ENCODE peak calls at places on chromosome 18, in five cellular contexts. H is right lobe of liver, L is ascending aorta, R is heart left ventricle, P is endothelial cell of umbilical vein. K is an unnamed sample.

GRCh38 chr18:77062518-77063003 is 70.0 kb downstream of the MBP start:
- DNase-seq in H (no peak), L (no peak), R (no peak), P (no peak), K (no peak)

GRCh38 chr18:61464551-61465102 is 131.4 kb downstream of the CDH20 start:
- DNase-seq in H (no peak), L (no peak), R (no peak), P (no peak), K (no peak)

GRCh38 chr18:67243799-67244587 is 272.5 kb downstream of the DSEL start:
- DNase-seq in H (no peak), L (no peak), R (no peak), P (peak), K (no peak)

GRCh38 chr18:25862881-25863600 is 227.4 kb downstream of the SS18 start:
- DNase-seq in H (no peak), L (no peak), R (no peak), P (no peak), K (no peak)

GRCh38 chr18:21194871-21195771 is 46.9 kb upstream of the GREB1L start:
- DNase-seq in H (no peak), L (no peak), R (no peak), P (peak), K (no peak)

GRCh38 chr18:79753391-79753851 is 44.3 kb upstream of the KCNG2 start:
- DNase-seq in H (no peak), L (peak), R (no peak), P (no peak), K (no peak)

GRCh38 chr18:48797841-48798255 is 152.9 kb downstream of the SMAD7 start:
- DNase-seq in H (no peak), L (peak), R (no peak), P (no peak), K (no peak)

GRCh38 chr18:26190506-26190905 is 35.7 kb upstream of the TAF4B start:
- DNase-seq in H (no peak), L (no peak), R (no peak), P (no peak), K (no peak)

GRCh38 chr18:79195716-79196683 is 126.8 kb downstream of the ATP9B start:
- DNase-seq in H (no peak), L (no peak), R (no peak), P (no peak), K (no peak)

GRCh38 chr18:41745166-41746049 is 209.6 kb upstream of the PIK3C3 start:
- DNase-seq in H (peak), L (no peak), R (peak), P (peak), K (peak)

GRCh38 chr18:3683483-3683882 is 233.5 kb downstream of the TGIF1 start:
- DNase-seq in H (no peak), L (no peak), R (no peak), P (peak), K (no peak)

GRCh38 chr18:79613186-79613931 is 66.2 kb upstream of the CTDP1 start:
- DNase-seq in H (peak), L (peak), R (no peak), P (no peak), K (no peak)

GRCh38 chr18:75132471-75132870 is 76.5 kb downstream of the PTGR3 start:
- DNase-seq in H (no peak), L (no peak), R (no peak), P (no peak), K (no peak)

GRCh38 chr18:26875040-26875654 is 9.6 kb upstream of the AQP4 start:
- DNase-seq in H (no peak), L (no peak), R (no peak), P (no peak), K (no peak)

GRCh38 chr18:72941001-72941400 is 73.2 kb upstream of the NETO1 start:
- DNase-seq in H (no peak), L (no peak), R (no peak), P (no peak), K (no peak)

GRCh38 chr18:34884456-34884855 is 156.8 kb upstream of the MAPRE2 start:
- DNase-seq in H (no peak), L (no peak), R (no peak), P (no peak), K (no peak)

GRCh38 chr18:72206814-72207213 is 337.3 kb downstream of the CBLN2 start:
- DNase-seq in H (no peak), L (no peak), R (no peak), P (no peak), K (no peak)

GRCh38 chr18:55501594-55502345 is 86.2 kb downstream of the TCF4 start:
- DNase-seq in H (no peak), L (no peak), R (no peak), P (peak), K (no peak)

GRCh38 chr18:72605350-72605749 is 61.2 kb upstream of the CBLN2 start:
- DNase-seq in H (no peak), L (no peak), R (no peak), P (no peak), K (no peak)

GRCh38 chr18:26215247-26215970 is 10.8 kb upstream of the TAF4B start:
- DNase-seq in H (no peak), L (no peak), R (no peak), P (no peak), K (no peak)

GRCh38 chr18:36650906-36651305 is 177.9 kb downstream of the TPGS2 start:
- DNase-seq in H (no peak), L (no peak), R (no peak), P (no peak), K (no peak)

GRCh38 chr18:78192044-78192443 is 787.6 kb upstream of the SALL3 start:
- DNase-seq in H (peak), L (no peak), R (no peak), P (no peak), K (no peak)

GRCh38 chr18:62777814-62778213 is 62.5 kb downstream of the PHLPP1 start:
- DNase-seq in H (no peak), L (no peak), R (no peak), P (no peak), K (no peak)

GRCh38 chr18:63422862-63423304 is 607 bp upstream of the VPS4B start:
- DNase-seq in H (peak), L (no peak), R (no peak), P (no peak), K (no peak)

GRCh38 chr18:48639772-48640432 is 101.1 kb downstream of the CTIF start:
- DNase-seq in H (no peak), L (no peak), R (no peak), P (no peak), K (no peak)

GRCh38 chr18:27887711-27888495 is 289.0 kb downstream of the CDH2 start:
- DNase-seq in H (no peak), L (no peak), R (no peak), P (no peak), K (no peak)

GRCh38 chr18:45416168-45416567 is 199.1 kb upstream of the SLC14A2 start:
- DNase-seq in H (no peak), L (no peak), R (no peak), P (no peak), K (no peak)

GRCh38 chr18:47677952-47678351 is 252.5 kb downstream of the SMAD2 start:
- DNase-seq in H (no peak), L (no peak), R (no peak), P (no peak), K (no peak)

GRCh38 chr18:56505293-56505692 is 133.1 kb downstream of the TXNL1 start:
- DNase-seq in H (no peak), L (no peak), R (no peak), P (no peak), K (no peak)

GRCh38 chr18:34901299-34901698 is 139.9 kb upstream of the MAPRE2 start:
- DNase-seq in H (no peak), L (no peak), R (no peak), P (no peak), K (no peak)

GRCh38 chr18:48926420-48926857 is 24.3 kb downstream of the SMAD7 start:
- DNase-seq in H (peak), L (no peak), R (no peak), P (no peak), K (no peak)

GRCh38 chr18:35713545-35713944 is 132.0 kb downstream of the GALNT1 start:
- DNase-seq in H (no peak), L (no peak), R (no peak), P (peak), K (no peak)

GRCh38 chr18:74724186-74724585 is 126.5 kb downstream of the ZNF407 start:
- DNase-seq in H (no peak), L (no peak), R (no peak), P (no peak), K (no peak)

GRCh38 chr18:22468554-22468891 is 50.8 kb upstream of the CTAGE1 start:
- DNase-seq in H (no peak), L (no peak), R (no peak), P (no peak), K (no peak)

GRCh38 chr18:22469061-22469689 is 51.5 kb upstream of the CTAGE1 start:
- DNase-seq in H (no peak), L (no peak), R (no peak), P (peak), K (no peak)

GRCh38 chr18:22465859-22466602 is 48.3 kb upstream of the CTAGE1 start:
- DNase-seq in H (no peak), L (peak), R (no peak), P (peak), K (peak)

GRCh38 chr18:22467760-22468553 is 50.2 kb upstream of the CTAGE1 start:
- DNase-seq in H (no peak), L (peak), R (no peak), P (peak), K (peak)

GRCh38 chr18:22466608-22467390 is 49.1 kb upstream of the CTAGE1 start:
- DNase-seq in H (no peak), L (no peak), R (no peak), P (peak), K (peak)
- H3K4me3 ChIP-seq in H (no peak), L (no peak), R (peak), P (no peak), K (no peak)

GRCh38 chr18:5894613-5895299 is 566 bp downstream of the TMEM200C start:
- DNase-seq in H (peak), L (no peak), R (peak), P (no peak), K (no peak)

GRCh38 chr18:5895300-5895885 is at the start of gene TMEM200C:
- DNase-seq in H (peak), L (no peak), R (peak), P (no peak), K (peak)

GRCh38 chr18:5892772-5893431 is 2.4 kb downstream of the TMEM200C start:
- DNase-seq in H (no peak), L (no peak), R (no peak), P (no peak), K (no peak)

GRCh38 chr18:5894215-5894612 is 1.1 kb downstream of the TMEM200C start:
- DNase-seq in H (no peak), L (no peak), R (no peak), P (no peak), K (no peak)

DNA sequence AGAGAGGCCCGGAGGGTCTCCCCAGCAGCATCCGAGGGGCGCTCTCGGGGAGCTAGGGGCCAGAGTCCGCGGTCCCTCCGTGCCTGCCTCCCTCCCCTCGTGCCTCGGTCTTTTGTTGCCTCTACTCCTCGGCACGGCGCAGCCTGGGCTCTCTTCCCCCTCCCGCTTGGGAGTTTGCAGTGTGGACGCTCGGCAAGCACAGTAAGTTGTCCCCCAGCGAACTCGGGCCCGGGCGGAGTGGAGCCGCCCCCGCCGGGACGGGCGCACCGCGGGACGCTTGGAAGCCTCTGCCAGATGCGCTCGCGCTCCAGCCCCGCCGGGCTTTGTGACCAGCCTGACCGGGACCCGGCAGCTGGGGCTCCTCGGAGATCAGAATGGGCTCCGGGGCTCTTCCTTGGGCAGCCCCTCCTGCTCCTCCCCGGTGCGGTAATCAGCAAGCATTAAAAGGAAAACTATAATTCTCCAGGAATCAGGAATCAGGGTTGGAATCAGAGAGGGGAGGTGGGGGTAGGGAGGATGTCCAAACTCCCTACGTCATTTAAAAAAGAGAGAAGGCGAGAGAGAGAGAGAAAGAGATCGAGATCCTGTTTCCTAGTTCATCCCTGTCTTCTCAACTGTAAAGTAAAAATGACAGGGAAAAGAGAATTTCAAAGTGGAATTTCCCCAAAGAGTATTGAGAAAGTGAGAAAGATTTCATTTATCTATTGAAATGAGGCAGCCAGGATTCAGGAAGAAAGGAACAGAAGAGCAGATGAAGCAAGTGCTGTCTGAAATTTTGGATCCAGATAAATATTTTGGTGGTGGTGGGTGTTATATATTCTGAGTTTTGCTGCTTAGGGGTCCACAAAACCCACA is 791 bp upstream of the TMEM200C start:
- DNase-seq in H (peak), L (no peak), R (peak), P (no peak), K (peak)
- H3K4me3 ChIP-seq in H (peak), L (peak), R (peak), P (no peak), K (peak)

GRCh38 chr18:8186413-8186812 is 422.8 kb upstream of the RAB12 start:
- DNase-seq in H (no peak), L (no peak), R (no peak), P (no peak), K (no peak)
- H3K4me3 ChIP-seq in H (no peak), L (no peak), R (no peak), P (no peak), K (no peak)

GRCh38 chr18:9108911-9109310 is 6.4 kb downstream of the NDUFV2 start:
- DNase-seq in H (no peak), L (no peak), R (no peak), P (no peak), K (no peak)
- H3K4me3 ChIP-seq in H (no peak), L (no peak), R (no peak), P (no peak), K (no peak)

DNA sequence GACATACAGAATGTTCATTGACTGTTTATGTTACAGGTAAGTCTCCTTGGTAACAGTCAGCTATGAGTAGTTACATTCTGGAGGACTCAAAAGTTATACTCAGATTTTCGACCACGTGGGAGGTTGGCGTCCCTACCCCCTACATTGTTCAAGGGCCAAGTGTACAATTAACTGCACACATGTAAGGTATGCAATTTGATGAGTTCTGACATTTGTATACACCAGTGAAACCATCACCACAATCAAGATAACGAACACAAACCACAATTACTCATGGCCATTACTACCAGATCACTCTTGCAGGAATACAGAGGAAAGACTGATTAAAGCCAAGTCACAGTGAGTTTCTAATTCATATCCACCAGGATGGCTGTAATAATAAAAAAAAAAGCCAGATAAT is 39.6 kb upstream of the LDLRAD4 start:
- DNase-seq in H (no peak), L (no peak), R (no peak), P (no peak), K (no peak)
- H3K4me3 ChIP-seq in H (no peak), L (no peak), R (no peak), P (no peak), K (no peak)

DNA sequence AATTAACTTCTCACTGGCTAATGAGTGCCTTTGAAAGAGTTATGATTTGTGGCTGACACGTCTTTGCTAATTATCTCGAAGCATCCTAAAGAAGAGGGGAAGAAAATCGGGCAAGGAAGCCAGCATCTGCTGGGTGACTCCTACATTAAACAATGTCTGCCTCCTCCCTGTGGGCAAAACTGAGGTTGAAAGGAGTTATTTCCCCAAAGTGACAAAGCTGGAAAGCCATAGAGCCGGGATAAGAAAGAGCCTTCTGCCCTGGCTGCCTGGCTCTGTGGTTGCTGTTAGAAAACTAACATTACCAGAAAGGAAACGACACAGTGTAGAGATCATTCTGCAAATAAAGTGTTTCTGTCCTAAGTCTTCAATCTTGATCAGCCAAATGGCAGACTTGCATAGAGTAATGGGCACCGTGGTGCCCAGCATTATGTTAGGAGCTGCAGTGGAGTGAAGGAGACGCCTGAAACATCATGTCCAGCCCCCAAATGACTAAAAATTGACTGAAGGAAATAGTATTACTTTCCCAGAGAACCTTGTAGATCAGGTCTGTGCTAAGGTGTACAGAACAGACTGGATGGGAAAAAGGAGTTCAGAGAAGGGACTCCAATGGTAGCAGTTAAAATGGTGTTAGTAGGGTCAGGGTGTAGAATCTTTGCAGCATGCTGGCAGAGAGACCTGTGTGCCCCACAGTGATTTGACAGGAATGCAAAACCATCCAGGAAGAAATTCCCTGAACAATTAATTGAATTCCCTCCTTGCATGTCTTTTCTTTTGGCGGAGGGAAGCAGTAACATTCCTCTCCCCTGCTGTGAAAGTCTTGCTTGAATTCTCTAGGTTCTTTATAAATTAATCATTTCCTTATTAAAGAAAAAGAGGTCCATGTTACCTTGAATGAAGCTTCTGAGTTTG is 44.4 kb downstream of the ALPK2 start:
- DNase-seq in H (no peak), L (no peak), R (no peak), P (no peak), K (no peak)
- H3K4me3 ChIP-seq in H (no peak), L (no peak), R (no peak), P (no peak), K (no peak)

GRCh38 chr18:54359233-54359632 is 1.5 kb downstream of the C18orf54 start:
- DNase-seq in H (no peak), L (no peak), R (no peak), P (peak), K (no peak)
- H3K4me3 ChIP-seq in H (no peak), L (peak), R (peak), P (peak), K (no peak)

K was measured in Caco-2.